ENCODE peak calls at places on chromosomes 12 and 14, in six cellular contexts. F, M, I, W, G and U are unnamed samples.

GRCh38 chr14:35991356-35991755 is 165.2 kb downstream of the BRMS1L start:
- DNase-seq in G (no peak), M (no peak), I (no peak), W (no peak), F (no peak), U (no peak)

GRCh38 chr12:29238822-29239291 is 89.8 kb downstream of the FAR2 start:
- DNase-seq in F (no peak), G (peak), W (no peak), I (no peak), M (no peak), U (no peak)

GRCh38 chr12:54140958-54141388 is 47.8 kb downstream of the SMUG1 start:
- DNase-seq in I (peak), W (no peak), F (peak), M (no peak), G (no peak), U (peak)

GRCh38 chr14:94923771-94924170 is 153.9 kb upstream of the GSC start:
- DNase-seq in F (no peak), I (no peak), G (no peak), W (no peak), M (no peak), U (no peak)

GRCh38 chr12:109762673-109763191 is 49.1 kb downstream of the FAM222A start:
- DNase-seq in W (no peak), G (no peak), I (peak), M (peak), F (peak), U (no peak)

GRCh38 chr14:70832536-70833305 is 23.4 kb upstream of the MAP3K9 start:
- DNase-seq in I (no peak), M (no peak), G (no peak), W (no peak), F (peak), U (no peak)

GRCh38 chr12:63826002-63826585 is 18.4 kb upstream of the SRGAP1 start:
- DNase-seq in F (no peak), I (no peak), W (no peak), G (peak), M (no peak), U (no peak)

GRCh38 chr12:121797937-121798801 is 4.7 kb upstream of the RHOF start:
- DNase-seq in F (peak), M (peak), I (peak), G (no peak), W (peak), U (peak)

GRCh38 chr14:65077318-65077717 is 25.0 kb downstream of the MAX start:
- DNase-seq in I (no peak), F (no peak), G (no peak), W (no peak), M (no peak), U (no peak)

GRCh38 chr12:52631676-52632459 is 13.5 kb upstream of the KRT73 start:
- DNase-seq in I (no peak), F (no peak), G (no peak), M (no peak), W (no peak), U (no peak)

GRCh38 chr14:61280526-61281185 is 482 bp downstream of the TMEM30B start:
- DNase-seq in M (peak), I (peak), G (peak), F (peak), W (peak), U (peak)

GRCh38 chr12:120826335-120826734 is 77.8 kb downstream of the SPPL3 start:
- DNase-seq in I (no peak), G (no peak), M (no peak), W (no peak), F (no peak), U (no peak)

GRCh38 chr12:69540606-69541386 is 44.5 kb upstream of the CCT2 start:
- DNase-seq in W (no peak), F (no peak), M (no peak), G (peak), I (no peak), U (no peak)

GRCh38 chr14:94581127-94581999 is at the start of gene SERPINA5:
- DNase-seq in F (peak), M (peak), G (peak), W (peak), I (peak), U (peak)

GRCh38 chr12:53054112-53054878 is 4.4 kb downstream of the TNS2 start:
- DNase-seq in I (peak), M (peak), W (peak), F (peak), G (peak), U (peak)

GRCh38 chr14:91228112-91229004 is 16.1 kb downstream of the GPR68 start:
- DNase-seq in M (no peak), I (no peak), W (no peak), G (peak), F (no peak), U (no peak)

GRCh38 chr14:73502017-73502619 is 11.4 kb downstream of the RIOX1 start:
- DNase-seq in I (no peak), W (no peak), G (no peak), M (no peak), F (no peak), U (no peak)

GRCh38 chr12:953776-954175 is 4.3 kb upstream of the RAD52 start:
- DNase-seq in F (no peak), G (peak), W (no peak), M (no peak), I (no peak), U (no peak)

GRCh38 chr12:20555771-20556170 is 139.4 kb upstream of the SLCO1C1 start:
- DNase-seq in F (no peak), I (no peak), W (no peak), G (no peak), M (no peak), U (no peak)

GRCh38 chr12:94570161-94570560 is 80.2 kb downstream of the TMCC3 start:
- DNase-seq in I (no peak), G (peak), W (no peak), M (no peak), F (no peak), U (no peak)

GRCh38 chr12:3712209-3712992 is 40.5 kb downstream of the CRACR2A start:
- DNase-seq in W (no peak), F (no peak), I (no peak), M (no peak), G (no peak), U (no peak)

GRCh38 chr12:75086086-75087038 is 123.3 kb downstream of the KCNC2 start:
- DNase-seq in W (no peak), G (peak), I (no peak), F (no peak), M (no peak), U (no peak)

GRCh38 chr12:38515912-38516311 is 199.3 kb downstream of the ALG10B start:
- DNase-seq in W (no peak), F (no peak), M (no peak), I (no peak), G (no peak), U (no peak)

GRCh38 chr14:96934961-96935360 is 137.8 kb downstream of the VRK1 start:
- DNase-seq in M (no peak), I (no peak), G (no peak), W (no peak), F (no peak), U (no peak)

GRCh38 chr14:78848234-78848820 is 678.2 kb downstream of the NRXN3 start:
- DNase-seq in W (peak), M (peak), F (peak), G (peak), I (no peak), U (no peak)

GRCh38 chr14:82488473-82488872 is 954.8 kb upstream of the SEL1L start:
- DNase-seq in W (no peak), G (no peak), M (peak), F (no peak), I (no peak), U (no peak)

GRCh38 chr12:99282670-99283069 is 364.9 kb upstream of the GARIN6 start:
- DNase-seq in W (no peak), G (no peak), F (no peak), I (no peak), M (no peak), U (no peak)

GRCh38 chr14:32038876-32039275 is 38.2 kb upstream of the ARHGAP5 start:
- DNase-seq in W (no peak), M (no peak), I (no peak), F (no peak), G (no peak), U (no peak)

GRCh38 chr14:78985668-78986073 is 815.5 kb downstream of the NRXN3 start:
- DNase-seq in W (no peak), G (peak), I (no peak), M (no peak), F (no peak), U (no peak)

GRCh38 chr12:103530352-103530751 is 34.6 kb upstream of the C12orf42 start:
- DNase-seq in F (no peak), G (no peak), W (no peak), M (no peak), I (no peak), U (no peak)

GRCh38 chr14:102772781-102773570 is 4.3 kb upstream of the TRAF3 start:
- DNase-seq in I (no peak), M (no peak), F (no peak), G (no peak), W (no peak), U (peak)

GRCh38 chr12:1199700-1200099 is 208.7 kb downstream of the ERC1 start:
- DNase-seq in W (no peak), G (no peak), M (no peak), F (no peak), I (no peak), U (no peak)

DNA sequence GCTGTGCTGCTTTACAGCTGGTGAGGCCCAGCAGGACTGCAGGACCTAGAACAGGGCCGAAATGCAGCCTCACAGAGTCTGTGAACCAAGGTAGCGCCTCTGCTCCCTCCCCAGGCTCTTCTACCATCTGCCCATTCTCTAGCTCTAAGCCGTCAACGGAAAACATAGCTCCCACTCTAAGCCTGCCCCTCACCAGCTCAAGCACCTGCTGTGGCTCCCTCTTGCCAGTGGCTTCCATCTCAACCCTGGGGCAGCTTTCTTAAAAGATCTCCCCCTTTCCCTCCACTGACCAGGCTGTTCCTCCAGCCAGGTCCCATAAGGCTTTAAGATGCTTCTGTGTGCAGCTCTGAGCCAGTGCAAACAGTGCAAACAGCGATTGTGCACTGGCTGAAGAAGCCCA is 61.3 kb downstream of the RFLNA start:
- DNase-seq in F (no peak), W (no peak), G (no peak), M (no peak), I (no peak), U (no peak)
- H3K4me3 ChIP-seq in F (no peak), W (no peak), G (no peak), M (no peak), I (no peak), U (no peak)

GRCh38 chr12:100574262-100575074 is 984 bp downstream of the GAS2L3 start:
- DNase-seq in G (no peak), I (no peak), W (no peak), M (no peak), F (no peak), U (peak)
- H3K27ac ChIP-seq in G (no peak), I (peak), W (no peak), M (peak), F (peak), U (no peak)

DNA sequence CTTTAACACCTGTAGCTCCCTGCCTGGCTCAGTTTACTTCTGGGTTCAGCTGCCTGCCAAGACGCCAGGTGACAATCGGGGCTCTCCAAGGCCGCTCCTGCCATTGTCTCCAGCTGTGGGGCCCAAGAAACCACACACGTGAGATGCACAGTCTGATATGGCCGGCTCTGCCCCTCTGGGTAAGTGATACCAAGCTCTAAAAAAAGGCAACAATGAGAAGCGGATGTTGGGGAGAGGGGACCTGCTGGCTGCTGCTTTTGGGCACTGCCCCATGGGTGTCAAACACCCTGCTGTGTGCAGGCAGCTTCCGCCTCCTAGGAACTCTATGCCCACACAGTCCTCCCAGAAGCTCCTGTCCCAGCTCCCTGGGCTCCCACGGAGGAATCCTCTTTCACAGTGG is 1136.0 kb downstream of the BCL11B start:
- DNase-seq in G (no peak), M (no peak), W (no peak), I (no peak), F (no peak), U (no peak)
- H3K4me3 ChIP-seq in G (no peak), M (no peak), W (no peak), I (no peak), F (no peak), U (no peak)

GRCh38 chr12:2652401-2653081 is 142.2 kb upstream of the FKBP4 start:
- DNase-seq in M (no peak), F (no peak), W (no peak), I (no peak), G (no peak), U (no peak)

GRCh38 chr12:2654311-2654710 is 140.5 kb upstream of the FKBP4 start:
- DNase-seq in F (no peak), M (no peak), G (no peak), W (no peak), I (no peak), U (peak)

GRCh38 chr12:2653461-2653965 is 141.3 kb upstream of the FKBP4 start:
- DNase-seq in I (no peak), F (no peak), M (no peak), G (no peak), W (no peak), U (no peak)

GRCh38 chr12:2652011-2652400 is 142.8 kb upstream of the FKBP4 start:
- DNase-seq in W (no peak), M (no peak), I (no peak), G (no peak), F (no peak), U (peak)

GRCh38 chr12:2654741-2655140 is 140.0 kb upstream of the FKBP4 start:
- DNase-seq in I (no peak), F (no peak), M (no peak), G (no peak), W (no peak), U (no peak)
- H3K27ac ChIP-seq in I (no peak), F (no peak), M (no peak), G (no peak), W (no peak), U (no peak)